ENCODE peak calls at places on chromosomes 6 and 20, in eight cellular contexts. One of them, this sample, is unnamed.

GRCh38 chr6:139591075-139591474 is 216.6 kb upstream of the CITED2 start:
- DNase-seq in NCI-H460: no peak
- DNase-seq in astrocyte of the spinal cord: no peak
- DNase-seq in naive thymus-derived CD4-positive, alpha-beta T cell: no peak
- DNase-seq in glutamatergic neuron: no peak
- DNase-seq in frontal cortex: no peak
- DNase-seq in NCI-H2081 treated with DMSO at 0.1 percent for 48 hours: no peak
- DNase-seq in neural crest cell: no peak
- DNase-seq in this sample: no peak

GRCh38 chr6:147287869-147288271 is 83.7 kb downstream of the STXBP5 start:
- DNase-seq in NCI-H2081 treated with DMSO at 0.1 percent for 48 hours: no peak
- DNase-seq in glutamatergic neuron: no peak
- DNase-seq in frontal cortex: no peak
- DNase-seq in astrocyte of the spinal cord: peak; percentile 55
- DNase-seq in naive thymus-derived CD4-positive, alpha-beta T cell: no peak
- DNase-seq in NCI-H460: no peak
- DNase-seq in neural crest cell: no peak
- DNase-seq in this sample: no peak

GRCh38 chr6:74946961-74947360 is 258.9 kb downstream of the COL12A1 start:
- DNase-seq in glutamatergic neuron: no peak
- DNase-seq in neural crest cell: no peak
- DNase-seq in NCI-H2081 treated with DMSO at 0.1 percent for 48 hours: no peak
- DNase-seq in NCI-H460: no peak
- DNase-seq in naive thymus-derived CD4-positive, alpha-beta T cell: no peak
- DNase-seq in frontal cortex: no peak
- DNase-seq in astrocyte of the spinal cord: peak; percentile 82
- DNase-seq in this sample: no peak

GRCh38 chr6:41939091-41939847 is 2.3 kb downstream of the CCND3 start:
- DNase-seq in astrocyte of the spinal cord: peak; percentile 30
- DNase-seq in frontal cortex: no peak
- DNase-seq in NCI-H460: no peak
- DNase-seq in NCI-H2081 treated with DMSO at 0.1 percent for 48 hours: no peak
- DNase-seq in neural crest cell: no peak
- DNase-seq in glutamatergic neuron: peak; percentile 21
- DNase-seq in naive thymus-derived CD4-positive, alpha-beta T cell: no peak
- DNase-seq in this sample: no peak

GRCh38 chr20:47956261-47956995 is 171.1 kb upstream of the SULF2 start:
- DNase-seq in NCI-H2081 treated with DMSO at 0.1 percent for 48 hours: no peak
- DNase-seq in astrocyte of the spinal cord: peak; percentile 51
- DNase-seq in neural crest cell: no peak
- DNase-seq in naive thymus-derived CD4-positive, alpha-beta T cell: no peak
- DNase-seq in NCI-H460: no peak
- DNase-seq in glutamatergic neuron: no peak
- DNase-seq in frontal cortex: no peak
- DNase-seq in this sample: no peak

GRCh38 chr6:21111399-21111725 is 482.2 kb upstream of the SOX4 start:
- DNase-seq in astrocyte of the spinal cord: no peak
- DNase-seq in NCI-H460: no peak
- DNase-seq in neural crest cell: no peak
- DNase-seq in frontal cortex: no peak
- DNase-seq in naive thymus-derived CD4-positive, alpha-beta T cell: no peak
- DNase-seq in NCI-H2081 treated with DMSO at 0.1 percent for 48 hours: peak; percentile 65
- DNase-seq in glutamatergic neuron: no peak
- DNase-seq in this sample: peak; percentile 38

GRCh38 chr6:52393780-52394179 is 26.4 kb upstream of the EFHC1 start:
- DNase-seq in glutamatergic neuron: no peak
- DNase-seq in NCI-H2081 treated with DMSO at 0.1 percent for 48 hours: no peak
- DNase-seq in NCI-H460: no peak
- DNase-seq in neural crest cell: no peak
- DNase-seq in naive thymus-derived CD4-positive, alpha-beta T cell: no peak
- DNase-seq in frontal cortex: no peak
- DNase-seq in astrocyte of the spinal cord: no peak
- DNase-seq in this sample: no peak

GRCh38 chr6:157592566-157592965 is 211.6 kb downstream of the ZDHHC14 start:
- DNase-seq in neural crest cell: no peak
- DNase-seq in NCI-H2081 treated with DMSO at 0.1 percent for 48 hours: no peak
- DNase-seq in frontal cortex: no peak
- DNase-seq in naive thymus-derived CD4-positive, alpha-beta T cell: peak; percentile 4
- DNase-seq in glutamatergic neuron: no peak
- DNase-seq in astrocyte of the spinal cord: no peak
- DNase-seq in NCI-H460: no peak
- DNase-seq in this sample: no peak

GRCh38 chr20:15918631-15919030 is 654.6 kb downstream of the KIF16B start:
- DNase-seq in neural crest cell: no peak
- DNase-seq in glutamatergic neuron: no peak
- DNase-seq in astrocyte of the spinal cord: no peak
- DNase-seq in NCI-H2081 treated with DMSO at 0.1 percent for 48 hours: no peak
- DNase-seq in naive thymus-derived CD4-positive, alpha-beta T cell: no peak
- DNase-seq in NCI-H460: no peak
- DNase-seq in frontal cortex: no peak
- DNase-seq in this sample: no peak